ENCODE peak calls at places on chromosome 19, in seven cellular contexts. A, G, J, L, Z, B and X are unnamed samples.

GRCh38 chr19:43476606-43477005 is 11.2 kb upstream of the LYPD3 start:
- DNase-seq in A (no peak), G (no peak), J (no peak), L (no peak), Z (no peak), B (no peak), X (no peak)

GRCh38 chr19:33385956-33386355 is 12.4 kb downstream of the CEBPG start:
- DNase-seq in A (no peak), G (no peak), J (no peak), L (no peak), Z (no peak), B (no peak), X (no peak)

GRCh38 chr19:44585371-44586141 is 27.8 kb upstream of the IGSF23 start:
- DNase-seq in A (no peak), G (no peak), J (no peak), L (no peak), Z (no peak), B (no peak), X (peak; percentile 65)

GRCh38 chr19:17794731-17795494 is at the start of gene B3GNT3:
- DNase-seq in A (peak; percentile 83), G (no peak), J (peak; percentile 46), L (peak; percentile 56), Z (no peak), B (no peak), X (no peak)

GRCh38 chr19:47848871-47849473 is 10.1 kb upstream of the TPRX2 start:
- DNase-seq in A (peak; percentile 57), G (no peak), J (peak; percentile 15), L (peak; percentile 62), Z (peak; percentile 62), B (peak; percentile 33), X (peak; percentile 35)

GRCh38 chr19:7550987-7551761 is 15.7 kb downstream of the PNPLA6 start:
- DNase-seq in A (peak; percentile 85), G (no peak), J (no peak), L (peak; percentile 92), Z (peak; percentile 93), B (peak; percentile 98), X (peak; percentile 46)

GRCh38 chr19:17405250-17406038 is at the start of gene BST2:
- DNase-seq in A (no peak), G (peak; percentile 87), J (peak; percentile 93), L (peak; percentile 92), Z (no peak), B (peak; percentile 39), X (peak; percentile 89)

GRCh38 chr19:10760268-10760944 is 42.5 kb downstream of the DNM2 start:
- DNase-seq in A (peak; percentile 46), G (no peak), J (no peak), L (no peak), Z (no peak), B (no peak), X (no peak)

GRCh38 chr19:55370305-55370988 is at the start of gene IL11:
- DNase-seq in A (no peak), G (no peak), J (no peak), L (no peak), Z (no peak), B (no peak), X (no peak)

GRCh38 chr19:42206871-42207755 is 10.4 kb downstream of the DEDD2 start:
- DNase-seq in A (no peak), G (no peak), J (no peak), L (peak; percentile 78), Z (no peak), B (no peak), X (no peak)

GRCh38 chr19:6103217-6103644 is 7.1 kb downstream of the RFX2 start:
- DNase-seq in A (no peak), G (no peak), J (no peak), L (no peak), Z (no peak), B (no peak), X (no peak)

GRCh38 chr19:42175952-42176648 is 41.4 kb downstream of the DEDD2 start:
- DNase-seq in A (no peak), G (no peak), J (no peak), L (no peak), Z (no peak), B (peak; percentile 59), X (no peak)

GRCh38 chr19:40217921-40218890 is at the start of gene TTC9B:
- DNase-seq in A (no peak), G (no peak), J (no peak), L (peak; percentile 80), Z (peak; percentile 46), B (peak; percentile 95), X (no peak)

DNA sequence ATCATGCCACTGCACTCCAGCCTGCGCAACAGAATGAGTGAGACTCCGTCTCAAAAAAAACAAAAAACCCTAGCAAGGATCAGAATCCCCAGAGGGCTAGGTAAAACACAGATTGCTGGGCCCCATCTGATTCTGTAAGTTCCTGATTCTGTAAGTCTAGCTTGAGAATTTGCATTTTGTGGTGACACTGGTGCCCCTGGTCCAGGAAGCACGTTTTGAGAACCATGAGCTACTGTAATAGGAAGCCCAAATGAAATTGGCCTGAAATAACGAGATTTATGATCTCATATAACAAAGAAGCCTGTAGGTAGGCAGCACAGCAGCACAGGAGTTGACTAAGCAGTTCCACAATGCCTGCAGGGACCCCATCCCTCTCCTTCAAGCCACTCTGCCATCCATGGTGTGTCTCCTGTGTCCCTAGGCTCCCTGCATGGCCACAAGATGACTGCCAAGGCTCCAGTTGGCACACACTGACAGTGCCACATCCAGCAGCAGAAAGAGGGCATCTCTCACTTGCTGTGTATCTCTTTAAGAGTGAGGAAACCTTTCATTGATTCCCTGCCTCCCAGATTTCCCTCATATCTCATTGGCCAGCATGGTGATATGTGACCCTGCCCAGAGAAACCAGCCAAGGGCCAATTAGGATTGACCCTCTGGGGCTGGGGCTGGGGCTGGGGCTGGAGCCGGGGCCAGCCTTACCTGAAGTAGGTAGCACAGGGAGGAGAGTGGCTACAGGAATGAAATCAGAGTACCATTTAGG is 21.7 kb downstream of the SIPA1L3 start:
- DNase-seq in A (no peak), G (peak; percentile 90), J (no peak), L (no peak), Z (no peak), B (no peak), X (no peak)
- TF ChIP-seq JUND in A (no peak), G (no peak), J (no peak), L (no peak), Z (no peak), B (no peak), X (no peak)

GRCh38 chr19:38635483-38636399 is 11.7 kb upstream of the ACTN4 start:
- DNase-seq in A (no peak), G (no peak), J (no peak), L (no peak), Z (no peak), B (no peak), X (no peak)

GRCh38 chr19:38638461-38638860 is 9.0 kb upstream of the ACTN4 start:
- DNase-seq in A (no peak), G (no peak), J (no peak), L (no peak), Z (no peak), B (no peak), X (no peak)

GRCh38 chr19:38639679-38640078 is 7.8 kb upstream of the ACTN4 start:
- DNase-seq in A (no peak), G (no peak), J (no peak), L (no peak), Z (no peak), B (no peak), X (no peak)

GRCh38 chr19:38632476-38633213 is 13.7 kb downstream of the EIF3K start:
- DNase-seq in A (no peak), G (no peak), J (no peak), L (no peak), Z (no peak), B (no peak), X (no peak)

DNA sequence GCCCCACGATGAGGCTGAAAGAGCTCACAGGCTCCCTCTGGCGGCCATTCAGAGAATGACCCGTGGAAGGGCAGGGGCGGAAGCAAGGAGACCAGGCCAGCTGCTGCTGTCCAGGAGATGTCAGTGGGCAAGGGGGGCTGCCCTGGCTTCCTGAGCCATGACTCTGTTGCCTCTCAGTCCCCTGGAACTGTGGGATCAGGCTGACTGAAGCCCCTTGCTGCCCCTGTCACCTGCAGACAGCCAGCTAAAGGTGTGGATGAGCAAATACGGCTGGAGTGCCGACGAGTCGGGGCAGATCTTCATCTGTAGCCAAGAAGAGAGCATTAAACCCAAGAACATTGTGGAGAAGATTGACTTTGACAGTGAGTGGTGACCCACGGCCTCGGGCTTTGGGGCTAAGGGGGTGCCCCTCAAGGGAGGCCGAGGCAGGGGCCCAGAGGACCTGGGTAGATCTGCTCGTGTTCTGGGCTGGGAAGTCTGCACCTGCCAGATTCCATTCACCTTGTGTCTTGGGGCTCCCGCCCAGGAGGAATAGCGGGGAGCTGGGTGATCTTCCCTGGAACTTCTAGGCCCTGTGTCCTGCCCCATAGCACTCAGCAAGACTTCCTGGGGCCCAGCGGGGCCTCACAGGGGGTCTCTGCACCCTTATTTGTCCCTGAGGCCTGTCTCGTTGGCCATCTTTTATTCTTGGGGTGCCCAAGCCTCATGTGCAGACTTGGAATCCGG is 12.5 kb upstream of the ACTN4 start:
- DNase-seq in A (no peak), G (peak; percentile 32), J (no peak), L (peak; percentile 74), Z (no peak), B (peak; percentile 87), X (no peak)
- TF ChIP-seq JUND in A (no peak), G (no peak), J (no peak), L (no peak), Z (no peak), B (no peak), X (no peak)

DNA sequence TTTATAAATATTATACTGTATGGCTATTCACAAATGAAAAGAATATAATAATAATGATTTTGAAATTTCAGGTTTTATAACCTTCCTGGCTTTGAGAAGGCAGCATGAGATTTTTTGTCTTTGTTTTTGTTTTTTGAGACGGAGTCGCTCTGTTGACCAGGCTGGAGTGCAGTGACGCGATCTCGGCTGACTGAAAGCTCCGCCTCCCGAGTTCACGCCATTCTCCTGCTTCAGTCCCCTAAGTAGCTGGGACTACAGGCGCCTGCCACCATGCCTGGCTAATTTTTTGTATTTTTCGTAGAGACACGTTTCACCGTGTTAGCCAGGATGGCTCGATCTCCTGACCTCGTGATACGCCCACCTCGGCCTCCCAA is 64.1 kb downstream of the ZNF429 start:
- DNase-seq in A (no peak), G (no peak), J (no peak), L (no peak), Z (no peak), B (no peak), X (no peak)
- TF ChIP-seq JUND in A (no peak), G (no peak), J (no peak), L (no peak), Z (no peak), B (no peak), X (no peak)

DNA sequence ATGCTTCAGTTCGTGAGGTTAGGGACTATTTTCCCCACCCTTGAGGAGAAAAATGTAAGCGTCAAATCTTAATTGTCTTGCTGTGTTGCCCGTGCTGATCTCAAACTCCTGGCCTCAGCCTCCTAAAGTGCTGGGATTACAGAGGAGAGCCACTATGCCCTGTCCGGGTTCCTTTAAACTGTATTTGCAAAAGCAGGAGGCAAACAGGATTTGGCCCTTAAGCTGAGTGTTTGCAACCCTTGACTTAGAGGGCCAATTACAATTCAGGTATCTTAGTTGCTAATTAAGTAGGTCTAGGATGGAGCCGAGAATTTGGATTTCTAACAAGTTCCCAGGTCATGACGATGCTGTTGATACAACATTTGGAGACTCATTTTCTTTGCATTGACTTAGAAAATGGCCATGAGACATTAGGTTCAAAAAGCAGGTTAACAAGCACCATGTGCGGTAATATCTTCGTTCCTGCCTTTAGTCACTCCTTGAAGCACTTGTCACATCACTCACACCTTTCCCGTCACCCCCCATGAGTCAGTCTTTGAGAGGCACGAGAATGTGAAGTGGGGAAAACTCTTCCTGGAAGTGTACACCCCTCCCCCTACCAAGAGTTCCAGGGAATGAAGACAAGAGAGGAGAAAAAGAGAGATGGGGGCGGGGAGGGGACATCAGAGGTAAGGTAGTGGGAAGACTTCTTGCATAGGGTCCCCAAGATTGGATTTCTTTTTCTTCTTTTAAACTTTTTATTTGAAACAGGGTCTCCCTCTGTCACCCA is 2.6 kb downstream of the NAPSA start:
- DNase-seq in A (no peak), G (no peak), J (no peak), L (peak; percentile 34), Z (no peak), B (no peak), X (no peak)
- TF ChIP-seq JUND in A (no peak), G (no peak), J (no peak), L (peak; percentile 72), Z (no peak), B (no peak), X (no peak)